ENCODE peak calls at places on chromosomes 11 and 22, in seven cellular contexts. B, G, P, I, N, J and E are unnamed samples.

GRCh38 chr22:24965822-24966626 is 13.5 kb downstream of the KIAA1671 start:
- DNase-seq in P (no peak), N (no peak), I (no peak), G (no peak), J (no peak), B (no peak), E (no peak)

GRCh38 chr11:32396331-32396730 is 39.0 kb downstream of the WT1 start:
- DNase-seq in B (no peak), J (no peak), P (no peak), N (no peak), G (no peak), I (no peak), E (no peak)

GRCh38 chr11:1086171-1087102 is 11.8 kb downstream of the MUC2 start:
- DNase-seq in J (no peak), I (no peak), G (no peak), N (no peak), B (no peak), P (no peak), E (no peak)

GRCh38 chr11:119774180-119774763 is 45.3 kb upstream of the NECTIN1 start:
- DNase-seq in B (peak), J (peak), N (peak), I (peak), G (peak), P (no peak), E (peak)

GRCh38 chr11:66476173-66476840 is 3.9 kb upstream of the DPP3 start:
- DNase-seq in G (no peak), N (no peak), P (no peak), B (no peak), I (no peak), J (no peak), E (no peak)

GRCh38 chr22:46560696-46561295 is 23.4 kb upstream of the CELSR1 start:
- DNase-seq in P (no peak), B (no peak), I (no peak), N (no peak), G (no peak), J (no peak), E (no peak)

GRCh38 chr11:10327254-10327653 is 22.4 kb downstream of the ADM start:
- DNase-seq in P (no peak), N (no peak), J (no peak), I (no peak), G (no peak), B (peak), E (no peak)

GRCh38 chr11:45212566-45213315 is 66.3 kb downstream of the PRDM11 start:
- DNase-seq in I (no peak), B (no peak), P (no peak), J (peak), N (peak), G (no peak), E (no peak)

GRCh38 chr11:26348776-26349175 is 16.8 kb downstream of the ANO3 start:
- DNase-seq in G (no peak), B (no peak), P (no peak), I (no peak), N (no peak), J (no peak), E (no peak)

GRCh38 chr22:17627961-17628303 is 617 bp downstream of the ATP6V1E1 start:
- DNase-seq in I (peak), P (no peak), B (no peak), G (no peak), J (peak), N (no peak), E (peak)

GRCh38 chr11:78372114-78372768 is 45.4 kb downstream of the GAB2 start:
- DNase-seq in B (no peak), N (no peak), G (no peak), I (no peak), P (no peak), J (no peak), E (no peak)

GRCh38 chr11:128422576-128423370 is 164.6 kb downstream of the ETS1 start:
- DNase-seq in P (no peak), J (peak), B (no peak), G (no peak), N (no peak), I (no peak), E (no peak)

GRCh38 chr22:46586123-46586519 is 34.1 kb upstream of the GRAMD4 start:
- DNase-seq in I (no peak), N (peak), B (no peak), G (no peak), J (no peak), P (no peak), E (no peak)

GRCh38 chr11:60570970-60571369 is 55.8 kb downstream of the MS4A13 start:
- DNase-seq in G (no peak), J (no peak), P (no peak), N (no peak), I (no peak), B (no peak), E (no peak)

GRCh38 chr11:126115820-126116319 is 53.2 kb upstream of the CDON start:
- DNase-seq in J (peak), G (no peak), I (peak), B (peak), P (no peak), N (no peak), E (no peak)

GRCh38 chr22:36397081-36397766 is 9.5 kb upstream of the MYH9 start:
- DNase-seq in N (no peak), P (no peak), J (peak), G (no peak), B (peak), I (peak), E (peak)

GRCh38 chr11:120465921-120466534 is 45.5 kb upstream of the GRIK4 start:
- DNase-seq in J (no peak), B (no peak), I (no peak), N (no peak), G (no peak), P (no peak), E (no peak)

GRCh38 chr22:22787805-22788459 is 99.7 kb upstream of the IGLL5 start:
- DNase-seq in B (peak), J (peak), N (peak), G (peak), P (no peak), I (peak), E (peak)

GRCh38 chr11:64876226-64876750 is 2.1 kb downstream of the EHD1 start:
- DNase-seq in I (no peak), P (no peak), B (no peak), N (no peak), G (no peak), J (no peak), E (no peak)
- H3K27ac ChIP-seq in I (peak), P (no peak), B (peak), N (no peak), G (no peak), J (no peak), E (no peak)

GRCh38 chr11:47431356-47432083 is 5.3 kb upstream of the PSMC3 start:
- DNase-seq in N (no peak), P (no peak), G (no peak), J (no peak), B (no peak), I (no peak), E (no peak)
- H3K4ac ChIP-seq in N (no peak), P (no peak), G (no peak), J (no peak), B (no peak), I (no peak), E (no peak)

GRCh38 chr11:34128824-34129223 is 23.4 kb downstream of the NAT10 start:
- DNase-seq in G (no peak), J (no peak), N (no peak), I (no peak), P (no peak), B (no peak), E (no peak)
- H3K23ac ChIP-seq in G (no peak), J (no peak), N (no peak), I (no peak), P (no peak), B (no peak), E (no peak)

GRCh38 chr11:12457030-12457600 is 79.7 kb downstream of the PARVA start:
- DNase-seq in G (no peak), J (no peak), P (no peak), B (peak), I (peak), N (no peak), E (no peak)

GRCh38 chr11:12455938-12456337 is 78.6 kb downstream of the PARVA start:
- DNase-seq in N (no peak), G (no peak), P (no peak), B (peak), I (peak), J (no peak), E (no peak)

GRCh38 chr11:12459374-12459773 is 82.0 kb downstream of the PARVA start:
- DNase-seq in P (no peak), G (no peak), B (no peak), N (no peak), J (no peak), I (no peak), E (no peak)

GRCh38 chr11:12460441-12460840 is 83.1 kb downstream of the PARVA start:
- DNase-seq in I (peak), B (peak), N (no peak), P (no peak), G (no peak), J (peak), E (no peak)

DNA sequence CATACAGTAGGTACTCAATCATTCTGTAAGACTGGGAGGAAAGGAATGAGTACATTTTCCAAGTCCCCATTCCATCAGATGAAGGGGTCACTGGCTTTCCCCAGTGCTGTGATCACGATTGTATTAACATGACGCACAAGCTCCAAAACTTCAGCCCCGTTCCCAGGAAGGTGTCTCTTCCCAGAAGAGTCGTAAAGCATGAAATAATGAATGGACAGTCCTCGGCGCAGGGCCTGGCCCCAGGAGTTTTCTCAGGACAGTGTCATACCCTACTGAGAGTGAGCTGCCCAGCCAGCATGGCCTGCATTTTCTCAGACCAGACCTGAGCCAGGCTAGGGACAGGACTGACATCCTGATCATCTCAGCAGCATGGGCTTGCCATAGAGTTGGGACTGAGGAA is 80.7 kb downstream of the PARVA start:
- DNase-seq in J (no peak), G (no peak), B (no peak), I (no peak), P (no peak), N (no peak), E (no peak)
- H3K27ac ChIP-seq in J (no peak), G (no peak), B (peak), I (no peak), P (no peak), N (no peak), E (no peak)

GRCh38 chr11:122808494-122808893 is 29.8 kb upstream of the CRTAM start:
- DNase-seq in B (peak), N (no peak), I (peak), J (no peak), G (no peak), P (no peak), E (peak)

GRCh38 chr11:122807731-122808485 is 30.4 kb upstream of the CRTAM start:
- DNase-seq in J (no peak), B (peak), P (no peak), N (no peak), I (no peak), G (no peak), E (no peak)

GRCh38 chr11:122812612-122813011 is 25.7 kb upstream of the CRTAM start:
- DNase-seq in I (no peak), J (no peak), G (no peak), N (no peak), B (no peak), P (no peak), E (no peak)

GRCh38 chr11:122811721-122812120 is 26.6 kb upstream of the CRTAM start:
- DNase-seq in N (no peak), P (no peak), I (no peak), B (no peak), J (no peak), G (no peak), E (peak)

GRCh38 chr11:122809861-122810260 is 28.4 kb upstream of the CRTAM start:
- DNase-seq in B (no peak), J (no peak), G (no peak), P (no peak), N (no peak), I (no peak), E (no peak)
- H3K4ac ChIP-seq in B (no peak), J (no peak), G (no peak), P (no peak), N (no peak), I (no peak), E (no peak)

GRCh38 chr11:110169738-110170137 is 76.5 kb downstream of the ZC3H12C start:
- DNase-seq in N (no peak), J (no peak), G (no peak), B (no peak), P (no peak), I (no peak), E (no peak)
- H3K23ac ChIP-seq in N (no peak), J (no peak), G (no peak), B (no peak), P (no peak), I (no peak), E (no peak)

GRCh38 chr11:14018441-14018840 is 55.9 kb downstream of the SPON1 start:
- DNase-seq in B (peak), J (no peak), G (no peak), N (no peak), P (no peak), I (no peak), E (no peak)

GRCh38 chr11:14012836-14013235 is 50.3 kb downstream of the SPON1 start:
- DNase-seq in P (no peak), B (peak), J (no peak), N (no peak), I (no peak), G (no peak), E (no peak)

GRCh38 chr11:14015711-14016110 is 53.2 kb downstream of the SPON1 start:
- DNase-seq in I (peak), B (peak), P (no peak), G (peak), N (peak), J (peak), E (peak)
- H3K27ac ChIP-seq in I (no peak), B (no peak), P (no peak), G (no peak), N (no peak), J (no peak), E (peak)

GRCh38 chr11:34731596-34731995 is 110.7 kb downstream of the EHF start:
- DNase-seq in B (no peak), G (no peak), J (no peak), I (no peak), N (no peak), P (no peak), E (no peak)
- H3K4ac ChIP-seq in B (no peak), G (no peak), J (no peak), I (no peak), N (no peak), P (no peak), E (no peak)

DNA sequence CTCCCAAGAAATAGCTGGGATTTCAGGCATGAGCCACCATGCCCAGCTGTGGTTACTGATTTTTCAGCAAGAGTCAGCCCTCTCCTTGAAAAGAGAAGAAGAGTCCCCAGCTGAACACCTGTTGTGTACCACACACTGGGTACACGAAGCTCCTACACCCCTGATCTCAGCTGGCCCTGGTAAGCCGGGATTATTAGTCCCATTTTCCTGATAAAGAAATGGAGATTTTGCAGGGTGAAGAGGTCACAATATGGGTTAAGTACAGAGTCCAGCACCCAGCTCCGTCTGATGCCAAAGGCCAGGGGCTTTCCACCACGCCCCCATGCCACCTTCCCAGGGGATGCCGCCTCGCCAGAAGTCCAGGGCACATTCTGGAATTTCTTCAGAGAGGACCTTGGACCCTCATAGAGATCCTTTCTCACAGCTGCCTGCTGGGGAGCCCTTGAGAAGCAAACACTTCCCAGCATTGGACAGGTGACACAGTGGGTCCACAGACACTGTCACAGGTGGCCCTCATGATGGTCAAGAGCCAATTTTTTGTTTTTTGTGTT is 19.8 kb upstream of the HMOX1 start:
- DNase-seq in I (no peak), B (no peak), J (no peak), P (no peak), N (no peak), G (no peak), E (no peak)
- H3K23ac ChIP-seq in I (no peak), B (no peak), J (no peak), P (no peak), N (no peak), G (no peak), E (no peak)